ENCODE peak calls at places on chromosomes 16 and 17, in seven cellular contexts. U, X, S, M, E, O and F are unnamed samples.

GRCh38 chr16:69501956-69502457 is 63.8 kb upstream of the NFAT5 start:
- DNase-seq in E (no peak), U (no peak), S (no peak), M (no peak), O (no peak), X (no peak), F (no peak)

GRCh38 chr17:76575570-76575969 is 10.1 kb downstream of the ST6GALNAC2 start:
- DNase-seq in E (no peak), M (no peak), O (no peak), S (no peak), U (no peak), X (no peak), F (no peak)

GRCh38 chr17:82366749-82367148 is 4.8 kb upstream of the UTS2R start:
- DNase-seq in O (no peak), X (no peak), S (no peak), U (no peak), M (no peak), E (no peak), F (no peak)

GRCh38 chr16:58249780-58250478 is 44.9 kb downstream of the PRSS54 start:
- DNase-seq in S (peak; percentile 79), M (peak; percentile 80), E (peak; percentile 63), U (peak; percentile 86), O (peak; percentile 74), X (peak; percentile 95), F (peak; percentile 85)

GRCh38 chr17:29007456-29008455 is 1.9 kb upstream of the SEZ6 start:
- DNase-seq in X (no peak), S (peak; percentile 78), U (peak; percentile 100), M (no peak), O (no peak), E (peak; percentile 21), F (no peak)

GRCh38 chr17:20896153-20896649 is 146.6 kb downstream of the USP22 start:
- DNase-seq in X (no peak), M (no peak), E (no peak), S (peak; percentile 13), U (no peak), O (no peak), F (no peak)

GRCh38 chr16:86823895-86824671 is 245.7 kb downstream of the FOXL1 start:
- DNase-seq in M (no peak), E (no peak), X (no peak), O (no peak), U (peak; percentile 77), S (no peak), F (no peak)

GRCh38 chr17:47663997-47664941 is 14.6 kb downstream of the KPNB1 start:
- DNase-seq in M (no peak), S (peak; percentile 75), E (peak; percentile 48), O (peak; percentile 51), U (no peak), X (peak; percentile 73), F (peak; percentile 70)

GRCh38 chr17:43891851-43892671 is 15.3 kb downstream of the MPP2 start:
- DNase-seq in M (no peak), E (no peak), X (no peak), U (no peak), S (no peak), O (no peak), F (no peak)

GRCh38 chr17:4594406-4595349 is 10.3 kb downstream of the SMTNL2 start:
- DNase-seq in S (no peak), E (no peak), O (no peak), M (no peak), X (peak; percentile 79), U (no peak), F (peak; percentile 62)

GRCh38 chr17:82645516-82645915 is 2.7 kb downstream of the WDR45B start:
- DNase-seq in S (no peak), E (no peak), U (no peak), X (no peak), M (no peak), O (no peak), F (no peak)

GRCh38 chr16:79571065-79571697 is 29.4 kb downstream of the MAF start:
- DNase-seq in X (no peak), O (no peak), U (no peak), S (no peak), E (no peak), M (no peak), F (no peak)

GRCh38 chr16:87556941-87557459 is 45.3 kb upstream of the JPH3 start:
- DNase-seq in O (no peak), S (no peak), M (no peak), U (no peak), X (no peak), E (no peak), F (no peak)

GRCh38 chr17:64661981-64662773 is at the start of gene SMURF2:
- DNase-seq in M (peak; percentile 70), U (peak; percentile 77), E (no peak), S (peak; percentile 78), X (peak; percentile 83), O (peak; percentile 85), F (peak; percentile 81)

GRCh38 chr17:44556854-44557606 is at the start of gene FZD2:
- DNase-seq in S (peak; percentile 98), O (peak; percentile 81), E (peak; percentile 91), X (peak; percentile 94), U (peak; percentile 97), M (peak; percentile 63), F (peak; percentile 47)

GRCh38 chr17:81960130-81960958 is 643 bp downstream of the NOTUM start:
- DNase-seq in E (no peak), U (no peak), S (peak; percentile 53), O (no peak), X (peak; percentile 68), M (no peak), F (no peak)

GRCh38 chr17:68034452-68034776 is 1.1 kb upstream of the KPNA2 start:
- DNase-seq in S (no peak), O (no peak), E (no peak), U (no peak), M (no peak), X (no peak), F (no peak)

GRCh38 chr17:68035131-68035522 is 408 bp upstream of the KPNA2 start:
- DNase-seq in S (no peak), E (no peak), M (peak; percentile 92), X (peak; percentile 90), O (peak; percentile 91), U (peak; percentile 82), F (no peak)

GRCh38 chr17:68036304-68037147 is 991 bp downstream of the KPNA2 start:
- DNase-seq in S (no peak), X (no peak), E (peak; percentile 36), O (no peak), M (no peak), U (no peak), F (no peak)

GRCh38 chr17:68033636-68034451 is 1.7 kb upstream of the KPNA2 start:
- DNase-seq in E (peak; percentile 65), S (peak; percentile 94), X (no peak), O (no peak), M (no peak), U (peak; percentile 63), F (no peak)

DNA sequence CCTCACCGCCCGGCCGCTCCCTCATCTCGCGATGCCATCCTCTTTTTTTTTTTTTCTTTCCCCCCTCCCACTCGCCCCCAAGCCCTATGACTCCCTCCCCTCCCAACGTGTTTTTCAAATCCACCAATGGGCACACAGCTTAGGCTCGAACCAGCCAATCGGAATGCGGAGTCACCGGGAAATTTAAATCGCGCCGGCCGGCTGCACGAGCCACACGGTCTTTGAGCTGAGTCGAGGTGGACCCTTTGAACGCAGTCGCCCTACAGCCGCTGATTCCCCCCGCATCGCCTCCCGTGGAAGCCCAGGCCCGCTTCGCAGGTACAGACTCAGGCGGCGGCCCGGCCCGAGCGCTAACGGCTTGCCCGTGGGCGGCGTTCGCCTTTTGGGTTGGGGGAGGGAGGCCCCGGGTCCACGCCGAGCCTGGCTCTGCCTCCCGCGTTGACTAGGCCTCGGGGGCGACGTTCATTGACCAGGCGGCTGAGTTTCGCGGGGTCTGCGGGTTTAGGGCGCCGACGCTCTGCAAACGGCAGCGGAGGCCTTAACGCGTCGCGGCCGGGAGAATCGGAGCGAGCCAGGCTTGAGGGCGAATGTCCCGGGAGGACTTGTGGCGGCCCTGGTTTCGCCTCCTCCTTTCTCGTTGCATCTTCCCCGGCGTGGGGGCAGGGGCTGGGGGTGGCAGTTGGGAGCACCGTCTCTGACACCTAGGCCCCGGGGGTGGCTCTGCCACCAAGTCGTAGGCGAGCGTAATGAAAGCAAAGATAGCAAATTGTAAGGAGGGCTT is at the start of gene KPNA2:
- DNase-seq in S (peak; percentile 99), M (peak; percentile 92), E (peak; percentile 99), X (peak; percentile 93), U (peak; percentile 93), O (peak; percentile 92), F (peak; percentile 98)
- TF ChIP-seq POLR2A in S (peak; percentile 97), M (no peak), E (peak; percentile 92), X (peak; percentile 99), U (peak; percentile 91), O (peak; percentile 30), F (peak; percentile 89)

DNA sequence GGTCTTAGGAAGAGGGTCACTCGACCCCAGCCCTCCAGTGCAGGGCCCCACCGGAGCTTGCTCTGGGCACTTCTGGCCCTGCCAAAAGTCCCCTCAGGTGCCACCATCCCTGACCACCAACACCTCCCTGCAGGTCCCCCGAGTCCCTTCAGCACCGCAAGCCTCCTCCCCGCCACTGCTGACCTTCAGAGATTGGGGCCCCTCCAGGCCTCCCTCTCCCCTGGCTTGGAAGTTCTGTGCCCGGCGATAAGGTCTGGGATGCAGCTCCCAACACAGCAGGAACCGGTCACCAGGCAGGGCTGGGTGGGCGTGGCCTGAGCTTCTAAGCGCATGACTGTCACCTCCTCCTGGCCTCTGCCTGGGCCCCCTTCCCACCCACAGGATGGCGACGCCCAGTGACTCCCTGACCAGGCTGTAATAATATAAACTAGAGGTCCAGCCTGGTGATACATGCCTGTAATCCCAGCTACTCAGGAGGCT is 11.2 kb downstream of the PIEZO1 start:
- DNase-seq in U (peak; percentile 78), E (no peak), M (no peak), X (no peak), S (no peak), O (no peak), F (peak; percentile 93)
- TF ChIP-seq POLR2A in U (no peak), E (no peak), M (no peak), X (no peak), S (no peak), O (no peak), F (no peak)

GRCh38 chr17:41957058-41957868 is 9.3 kb upstream of the CNP start:
- DNase-seq in S (no peak), E (no peak), X (no peak), O (no peak), U (no peak), M (no peak), F (peak; percentile 61)
- TF ChIP-seq POLR2A in S (no peak), E (no peak), X (no peak), O (no peak), U (no peak), M (no peak), F (no peak)

GRCh38 chr17:7667616-7668406 is 17.1 kb downstream of the ATP1B2 start:
- DNase-seq in E (no peak), O (no peak), M (no peak), U (no peak), S (no peak), X (no peak), F (no peak)
- TF ChIP-seq POLR2A in E (no peak), O (no peak), M (no peak), U (no peak), S (no peak), X (peak; percentile 30), F (no peak)